ENCODE peak calls at places on chromosome 17, in six cellular contexts. X is iris pigment epithelial cell, M is caudate nucleus, G is islet precursor cell, H is RCC 7860, U is endodermal cell. I is an unnamed sample.

GRCh38 chr17:80348551-80349436 is 66.2 kb upstream of the ENDOV start:
- DNase-seq in U (no peak), X (peak; percentile 5), M (no peak), H (peak; percentile 49), G (no peak), I (no peak)

GRCh38 chr17:64348666-64349065 is 42.0 kb downstream of the PECAM1 start:
- DNase-seq in U (no peak), M (no peak), H (no peak), X (no peak), G (no peak), I (no peak)

GRCh38 chr17:82613283-82614094 is 34.8 kb downstream of the WDR45B start:
- DNase-seq in M (no peak), U (peak; percentile 77), X (no peak), H (no peak), G (peak; percentile 94), I (no peak)

GRCh38 chr17:82639628-82640027 is 8.6 kb downstream of the WDR45B start:
- DNase-seq in U (peak; percentile 48), M (no peak), X (no peak), G (no peak), H (no peak), I (no peak)

GRCh38 chr17:79732804-79733691 is 2.3 kb downstream of the ENPP7 start:
- DNase-seq in G (no peak), H (no peak), U (no peak), M (no peak), X (peak; percentile 35), I (no peak)

GRCh38 chr17:40556884-40557414 is 8.3 kb downstream of the CCR7 start:
- DNase-seq in H (no peak), X (no peak), U (peak; percentile 50), G (peak; percentile 70), M (no peak), I (no peak)

GRCh38 chr17:1512351-1512750 is 4.1 kb downstream of the INPP5K start:
- DNase-seq in M (no peak), U (peak; percentile 14), H (no peak), X (no peak), G (no peak), I (no peak)

GRCh38 chr17:7888184-7888920 is at the start of gene CHD3:
- DNase-seq in U (no peak), H (no peak), M (no peak), G (peak; percentile 91), X (peak; percentile 46), I (peak; percentile 50)

GRCh38 chr17:46182961-46183360 is 10.3 kb downstream of the KANSL1 start:
- DNase-seq in U (no peak), M (no peak), G (peak; percentile 79), H (no peak), X (no peak), I (no peak)

GRCh38 chr17:1241904-1242303 is 28.3 kb upstream of the BHLHA9 start:
- DNase-seq in G (no peak), U (no peak), X (peak; percentile 56), H (no peak), M (no peak), I (no peak)

GRCh38 chr17:28524476-28525415 is 18.6 kb downstream of the FOXN1 start:
- DNase-seq in X (peak; percentile 71), M (no peak), U (no peak), G (peak; percentile 76), H (no peak), I (no peak)

GRCh38 chr17:8084250-8084649 is 3.3 kb downstream of the ALOX12B start:
- DNase-seq in G (no peak), U (no peak), H (no peak), X (no peak), M (no peak), I (no peak)

GRCh38 chr17:73791644-73792043 is 147.4 kb upstream of the SDK2 start:
- DNase-seq in G (no peak), H (no peak), M (no peak), X (no peak), U (peak; percentile 46), I (no peak)

GRCh38 chr17:48799069-48799710 is 17.8 kb downstream of the TTLL6 start:
- DNase-seq in M (no peak), X (no peak), U (no peak), G (no peak), H (peak; percentile 55), I (no peak)

GRCh38 chr17:44269795-44270320 is 1.9 kb upstream of the SLC4A1 start:
- DNase-seq in U (no peak), H (no peak), X (no peak), G (no peak), M (no peak), I (no peak)